ENCODE peak calls at places on chromosome 11, in ten cellular contexts. X is K562, F is stomach, R is A549, G is esophagus muscularis mucosa, V is sigmoid colon, L is ovary, A is suprapubic skin, B is transverse colon, D is SK-N-SH. K is an unnamed sample. For H3K4me1, the result is how much of the 10 kb centered on the place peaks cover.

GRCh38 chr11:12682288-12682687 is 8.1 kb downstream of the TEAD1 start:
- DNase-seq in L (no peak), G (no peak), F (no peak), B (no peak), A (no peak), R (no peak), X (no peak), V (no peak), D (no peak), K (no peak)

GRCh38 chr11:19935507-19935906 is 222.9 kb downstream of the NAV2 start:
- DNase-seq in A (no peak), R (peak), G (no peak), X (no peak), D (no peak), B (no peak), L (no peak), F (no peak), V (no peak), K (no peak)

GRCh38 chr11:102989379-102990047 is 34.0 kb upstream of the MMP13 start:
- DNase-seq in F (no peak), B (no peak), A (no peak), R (no peak), X (no peak), D (no peak), G (no peak), V (no peak), L (no peak), K (no peak)

GRCh38 chr11:68643576-68643975 is 40.8 kb upstream of the GAL start:
- DNase-seq in V (no peak), A (no peak), D (peak), F (no peak), X (no peak), R (peak), L (no peak), B (no peak), G (no peak), K (peak)

GRCh38 chr11:86106916-86107315 is 38.0 kb upstream of the PICALM start:
- DNase-seq in A (no peak), V (no peak), D (no peak), L (no peak), X (no peak), R (no peak), B (no peak), F (no peak), G (no peak), K (no peak)

GRCh38 chr11:45885921-45886721 is 670 bp downstream of the MAPK8IP1 start:
- DNase-seq in D (peak), G (no peak), L (no peak), X (no peak), B (no peak), R (no peak), F (no peak), V (no peak), A (no peak), K (no peak)

GRCh38 chr11:95888852-95889251 is 35.1 kb downstream of the MTMR2 start:
- DNase-seq in B (no peak), R (no peak), V (no peak), A (no peak), F (no peak), D (no peak), G (no peak), L (no peak), X (no peak), K (no peak)

GRCh38 chr11:108223449-108224149 is 732 bp downstream of the ATM start:
- DNase-seq in R (no peak), L (no peak), V (no peak), D (no peak), A (no peak), X (peak), F (no peak), B (no peak), G (no peak), K (no peak)

GRCh38 chr11:124902616-124903015 is 5.0 kb upstream of the ROBO4 start:
- DNase-seq in F (no peak), B (no peak), V (no peak), D (no peak), X (no peak), A (no peak), R (no peak), L (no peak), G (no peak), K (no peak)

GRCh38 chr11:125561924-125562323 is 7.4 kb upstream of the EI24 start:
- DNase-seq in X (no peak), F (no peak), R (no peak), G (no peak), D (no peak), B (no peak), A (no peak), L (no peak), V (no peak), K (no peak)

GRCh38 chr11:115207166-115207591 is 297.0 kb downstream of the CADM1 start:
- DNase-seq in G (no peak), B (no peak), L (no peak), R (no peak), A (no peak), X (no peak), F (no peak), V (no peak), D (no peak), K (no peak)

GRCh38 chr11:73944085-73944484 is 6.7 kb upstream of the DNAJB13 start:
- DNase-seq in V (no peak), D (no peak), A (no peak), F (no peak), X (no peak), R (no peak), G (no peak), L (no peak), B (no peak), K (no peak)

GRCh38 chr11:67117667-67118058 is 1.4 kb upstream of the KDM2A start:
- DNase-seq in B (peak), V (peak), G (no peak), X (no peak), D (no peak), F (no peak), A (peak), L (peak), R (no peak), K (no peak)

GRCh38 chr11:64906314-64906635 is 10.7 kb downstream of the ATG2A start:
- DNase-seq in B (no peak), R (no peak), X (no peak), F (no peak), A (peak), V (no peak), L (no peak), D (no peak), G (no peak), K (no peak)

GRCh38 chr11:61697093-61697492 is 16.9 kb downstream of the DAGLA start:
- DNase-seq in L (no peak), X (no peak), G (no peak), V (no peak), D (no peak), B (no peak), F (no peak), A (no peak), R (peak), K (no peak)

GRCh38 chr11:61696602-61697001 is 16.4 kb downstream of the DAGLA start:
- DNase-seq in D (no peak), G (no peak), R (no peak), B (no peak), X (no peak), A (no peak), V (no peak), L (no peak), F (no peak), K (no peak)

GRCh38 chr11:61693897-61694840 is 14.0 kb downstream of the DAGLA start:
- DNase-seq in L (no peak), V (peak), F (no peak), X (no peak), D (no peak), B (peak), G (no peak), A (no peak), R (no peak), K (no peak)

GRCh38 chr11:61694971-61695706 is 14.9 kb downstream of the DAGLA start:
- DNase-seq in L (peak), D (peak), X (no peak), G (no peak), R (no peak), A (no peak), V (peak), F (peak), B (peak), K (no peak)

DNA sequence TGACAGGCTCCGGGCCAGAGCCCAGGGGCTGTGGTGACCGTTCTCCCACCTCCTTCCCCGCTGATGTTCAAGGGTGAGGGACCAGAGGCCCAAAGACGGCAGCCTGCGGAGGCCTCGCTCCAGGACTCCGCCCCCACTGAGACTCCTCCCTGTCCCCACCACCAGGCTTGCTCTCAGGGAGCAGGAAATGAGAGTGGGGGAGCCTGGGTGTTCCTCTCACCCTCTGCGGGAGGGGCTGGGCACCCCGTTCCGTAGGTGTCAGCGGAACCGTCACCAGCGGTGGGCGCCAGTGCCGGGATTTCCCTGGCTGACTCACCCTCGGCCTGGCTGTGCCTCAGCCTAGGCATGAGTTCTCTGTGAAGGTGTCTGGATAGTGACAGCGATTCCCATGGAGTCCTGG is 15.7 kb downstream of the DAGLA start:
- DNase-seq in B (peak), G (peak), R (peak), X (peak), D (peak), A (peak), V (peak), F (peak), L (peak), K (peak)
- H3K4me1 ChIP-seq in B (half or more), G (half or more), R (half or more), X (under half), D (under half), A (half or more), V (under half), F (half or more), L (under half), K (half or more)

GRCh38 chr11:110988731-110989130 is 256.8 kb upstream of the POU2AF2 start:
- DNase-seq in G (no peak), V (no peak), F (no peak), B (no peak), D (no peak), R (no peak), A (no peak), X (no peak), L (no peak), K (no peak)

GRCh38 chr11:110986016-110986415 is 259.5 kb upstream of the POU2AF2 start:
- DNase-seq in B (no peak), X (no peak), D (no peak), A (no peak), F (no peak), L (no peak), G (no peak), R (no peak), V (no peak), K (no peak)

GRCh38 chr11:110982214-110982613 is 263.3 kb upstream of the POU2AF2 start:
- DNase-seq in B (no peak), G (no peak), V (no peak), L (no peak), F (no peak), R (no peak), X (no peak), A (no peak), D (no peak), K (no peak)

GRCh38 chr11:110979696-110980095 is 265.8 kb upstream of the POU2AF2 start:
- DNase-seq in R (no peak), L (no peak), V (no peak), D (no peak), G (no peak), X (no peak), A (no peak), B (no peak), F (no peak), K (no peak)

GRCh38 chr11:110984147-110984546 is 261.4 kb upstream of the POU2AF2 start:
- DNase-seq in X (no peak), A (no peak), B (no peak), G (no peak), F (no peak), V (no peak), D (no peak), R (no peak), L (no peak), K (no peak)
- TF ChIP-seq EP300 in X (no peak), A (no peak), B (no peak), G (no peak), F (no peak), V (no peak), D (no peak), R (no peak), L (no peak), K (no peak)

GRCh38 chr11:78395597-78395996 is 22.0 kb downstream of the GAB2 start:
- DNase-seq in D (no peak), B (no peak), R (no peak), L (no peak), G (no peak), X (no peak), V (no peak), A (no peak), F (no peak), K (no peak)

GRCh38 chr11:78390809-78391208 is 26.8 kb downstream of the GAB2 start:
- DNase-seq in B (no peak), D (no peak), R (no peak), V (no peak), A (no peak), F (no peak), L (no peak), G (no peak), X (no peak), K (no peak)

GRCh38 chr11:78391424-78391823 is 26.2 kb downstream of the GAB2 start:
- DNase-seq in X (no peak), V (no peak), R (no peak), B (no peak), A (no peak), D (no peak), G (no peak), L (no peak), F (no peak), K (no peak)

GRCh38 chr11:78397398-78397797 is 20.2 kb downstream of the GAB2 start:
- DNase-seq in G (no peak), F (no peak), L (no peak), A (no peak), X (no peak), R (no peak), B (no peak), V (no peak), D (no peak), K (no peak)

DNA sequence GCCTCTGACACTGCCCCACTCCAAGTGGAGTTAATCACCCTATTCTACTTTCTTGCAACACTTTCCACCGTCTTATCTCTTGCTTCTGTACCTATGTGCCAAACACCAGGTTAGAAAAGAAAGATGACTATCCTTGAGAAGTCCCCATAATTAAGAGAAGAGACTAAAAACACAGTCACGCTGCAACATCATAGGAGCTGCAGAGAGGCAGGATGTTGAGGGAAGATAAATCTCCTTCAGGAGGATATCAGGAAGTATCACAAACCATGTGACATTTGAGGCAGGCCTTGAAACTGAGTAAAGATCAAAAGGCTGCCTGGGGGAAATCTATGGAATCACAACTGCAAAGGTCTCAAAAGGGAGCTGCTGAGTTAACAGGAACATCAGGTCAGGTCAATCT is 24.8 kb downstream of the GAB2 start:
- DNase-seq in G (no peak), R (no peak), X (no peak), B (no peak), L (no peak), D (no peak), A (no peak), V (no peak), F (no peak), K (no peak)
- H3K4me1 ChIP-seq in G (under half), R (under half), X (under half), B (under half), L (under half), D (under half), A (under half), V (under half), F (under half), K (under half)

GRCh38 chr11:8260202-8260996 is 3.3 kb downstream of the LMO1 start:
- DNase-seq in R (no peak), X (no peak), L (no peak), G (no peak), D (no peak), B (no peak), F (peak), V (peak), A (peak), K (no peak)

GRCh38 chr11:8259316-8259995 is 4.2 kb downstream of the LMO1 start:
- DNase-seq in F (peak), B (no peak), L (no peak), G (no peak), V (peak), A (peak), X (no peak), D (no peak), R (no peak), K (no peak)

GRCh38 chr11:8258289-8258688 is 5.4 kb downstream of the LMO1 start:
- DNase-seq in V (peak), G (no peak), R (no peak), L (no peak), A (peak), B (no peak), D (no peak), F (peak), X (no peak), K (no peak)

GRCh38 chr11:8257003-8257664 is 6.5 kb downstream of the LMO1 start:
- DNase-seq in G (no peak), F (peak), R (no peak), V (peak), X (no peak), A (peak), D (no peak), L (no peak), B (no peak), K (no peak)

DNA sequence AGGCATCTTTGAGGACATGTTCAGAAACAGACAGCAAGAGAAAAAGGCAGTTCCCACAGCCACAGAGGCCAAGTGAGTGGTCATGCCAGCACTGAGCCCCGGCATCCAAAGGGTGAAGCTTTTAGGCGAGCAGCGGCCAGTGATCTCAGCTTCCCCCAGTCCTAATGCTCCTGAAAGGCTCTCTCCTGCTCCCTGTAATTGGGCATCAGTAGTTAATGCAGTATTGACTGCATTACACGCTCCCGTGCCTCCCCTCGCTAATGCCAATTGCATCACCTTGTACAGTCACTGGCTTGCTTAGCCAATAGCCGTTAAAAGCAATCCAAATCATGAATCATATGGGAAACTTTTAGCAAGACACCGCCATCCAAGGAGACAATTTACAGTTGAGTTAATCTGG is 4.9 kb downstream of the LMO1 start:
- DNase-seq in B (no peak), R (no peak), V (peak), A (peak), F (peak), L (no peak), G (no peak), D (no peak), X (no peak), K (no peak)
- TF ChIP-seq EP300 in B (no peak), R (no peak), V (no peak), A (no peak), F (no peak), L (no peak), G (no peak), D (no peak), X (no peak), K (no peak)

GRCh38 chr11:130523166-130523565 is 74.7 kb downstream of the ADAMTS15 start:
- DNase-seq in D (no peak), A (no peak), G (peak), R (no peak), X (no peak), F (no peak), V (no peak), B (no peak), L (no peak), K (no peak)

GRCh38 chr11:130518164-130518563 is 69.7 kb downstream of the ADAMTS15 start:
- DNase-seq in F (no peak), G (no peak), D (no peak), X (no peak), R (no peak), V (no peak), L (no peak), A (no peak), B (no peak), K (no peak)

GRCh38 chr11:130522284-130522961 is 74.0 kb downstream of the ADAMTS15 start:
- DNase-seq in B (peak), X (peak), G (peak), A (peak), V (peak), D (peak), F (peak), L (peak), R (peak), K (peak)

GRCh38 chr11:130519128-130519932 is 70.9 kb downstream of the ADAMTS15 start:
- DNase-seq in G (no peak), D (no peak), V (no peak), R (no peak), B (no peak), A (no peak), X (no peak), F (peak), L (no peak), K (no peak)

GRCh38 chr11:130520231-130520630 is 71.8 kb downstream of the ADAMTS15 start:
- DNase-seq in G (peak), F (no peak), V (no peak), B (no peak), L (no peak), A (peak), D (no peak), R (no peak), X (no peak), K (no peak)
- H3K4me1 ChIP-seq in G (under half), F (under half), V (under half), B (under half), L (under half), A (under half), D (under half), R (under half), X (under half), K (under half)

GRCh38 chr11:118872403-118872821 is 11.3 kb upstream of the CXCR5 start:
- DNase-seq in G (no peak), X (no peak), F (no peak), D (no peak), B (peak), V (no peak), A (no peak), L (peak), R (no peak), K (no peak)
- TF ChIP-seq EP300 in G (no peak), X (no peak), F (no peak), D (no peak), B (no peak), V (no peak), A (no peak), L (no peak), R (no peak), K (no peak)

DNA sequence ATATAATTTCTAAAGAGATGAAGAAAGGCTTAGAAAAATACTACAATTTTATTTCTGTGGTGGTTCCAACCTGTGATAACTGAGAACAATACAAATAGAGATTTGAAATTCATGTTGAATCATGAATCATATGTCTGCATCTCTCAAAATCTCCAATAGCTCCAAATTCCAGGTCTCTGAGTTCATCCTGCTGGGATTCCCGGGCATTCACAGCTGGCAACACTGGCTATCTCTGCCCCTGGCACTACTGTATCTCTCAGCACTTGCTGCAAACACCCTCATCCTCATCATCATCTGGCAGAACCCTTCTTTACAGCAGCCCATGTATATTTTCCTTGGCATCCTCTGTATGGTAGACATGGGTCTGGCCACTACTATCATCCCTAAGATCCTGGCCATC is at the start of gene OR56B1:
- DNase-seq in R (peak), L (no peak), B (no peak), F (no peak), G (no peak), V (no peak), A (no peak), X (no peak), D (no peak), K (no peak)
- H3K4me1 ChIP-seq in R (under half), L (under half), B (under half), F (under half), G (under half), V (under half), A (under half), X (under half), D (under half), K (under half)

GRCh38 chr11:121540627-121541026 is 87.9 kb upstream of the SORL1-AS1 start:
- DNase-seq in A (no peak), R (no peak), B (no peak), D (no peak), V (no peak), F (no peak), G (no peak), L (no peak), X (no peak), K (no peak)
- TF ChIP-seq EP300 in A (no peak), R (no peak), B (no peak), D (no peak), V (no peak), F (no peak), G (no peak), L (no peak), X (no peak), K (no peak)

GRCh38 chr11:2301631-2302272 is at the start of the genes C11orf21 and TSPAN32:
- DNase-seq in X (peak), B (peak), D (no peak), F (peak), G (peak), A (peak), R (no peak), V (no peak), L (no peak), K (no peak)
- H3K4me1 ChIP-seq in X (half or more), B (under half), D (under half), F (under half), G (under half), A (under half), R (under half), V (under half), L (under half), K (under half)